ENCODE peak calls at places on chromosomes 16 and 17, in six cellular contexts. One of them, this sample, is unnamed.

GRCh38 chr17:65231662-65232335 is 94.6 kb downstream of the RGS9 start:
- DNase-seq in right cardiac atrium: no peak
- DNase-seq in hypothalamus: no peak
- DNase-seq in NCI-H1048: no peak
- DNase-seq in head of caudate nucleus: peak
- DNase-seq in T follicular helper cell: no peak
- DNase-seq in this sample: no peak

GRCh38 chr17:18187226-18187625 is 3.6 kb downstream of the ALKBH5 start:
- DNase-seq in right cardiac atrium: no peak
- DNase-seq in hypothalamus: no peak
- DNase-seq in NCI-H1048: no peak
- DNase-seq in head of caudate nucleus: no peak
- DNase-seq in T follicular helper cell: no peak
- DNase-seq in this sample: no peak

GRCh38 chr16:78729687-78730086 is 630.2 kb downstream of the WWOX start:
- DNase-seq in right cardiac atrium: no peak
- DNase-seq in hypothalamus: no peak
- DNase-seq in NCI-H1048: no peak
- DNase-seq in head of caudate nucleus: no peak
- DNase-seq in T follicular helper cell: no peak
- DNase-seq in this sample: no peak

GRCh38 chr16:29743827-29744531 is 1.8 kb downstream of the C16orf54 start:
- DNase-seq in right cardiac atrium: no peak
- DNase-seq in hypothalamus: no peak
- DNase-seq in NCI-H1048: no peak
- DNase-seq in head of caudate nucleus: no peak
- DNase-seq in T follicular helper cell: no peak
- DNase-seq in this sample: no peak

GRCh38 chr16:53960954-53961616 is 257.1 kb downstream of the FTO start:
- DNase-seq in right cardiac atrium: no peak
- DNase-seq in hypothalamus: no peak
- DNase-seq in NCI-H1048: no peak
- DNase-seq in head of caudate nucleus: no peak
- DNase-seq in T follicular helper cell: no peak
- DNase-seq in this sample: no peak

GRCh38 chr16:25575363-25575762 is 116.4 kb upstream of the HS3ST4 start:
- DNase-seq in right cardiac atrium: no peak
- DNase-seq in hypothalamus: no peak
- DNase-seq in NCI-H1048: no peak
- DNase-seq in head of caudate nucleus: no peak
- DNase-seq in T follicular helper cell: no peak
- DNase-seq in this sample: no peak

GRCh38 chr17:4514206-4514605 is 15.5 kb downstream of the SPNS2 start:
- DNase-seq in right cardiac atrium: no peak
- DNase-seq in hypothalamus: no peak
- DNase-seq in NCI-H1048: no peak
- DNase-seq in head of caudate nucleus: no peak
- DNase-seq in T follicular helper cell: no peak
- DNase-seq in this sample: no peak

GRCh38 chr17:13952252-13952721 is 117.0 kb upstream of the COX10 start:
- DNase-seq in right cardiac atrium: no peak
- DNase-seq in hypothalamus: no peak
- DNase-seq in NCI-H1048: no peak
- DNase-seq in head of caudate nucleus: no peak
- DNase-seq in T follicular helper cell: no peak
- DNase-seq in this sample: no peak

GRCh38 chr16:61580579-61580978 is 455.7 kb downstream of the CDH8 start:
- DNase-seq in right cardiac atrium: peak
- DNase-seq in hypothalamus: no peak
- DNase-seq in NCI-H1048: no peak
- DNase-seq in head of caudate nucleus: no peak
- DNase-seq in T follicular helper cell: no peak
- DNase-seq in this sample: no peak

GRCh38 chr17:27956601-27957445 is 63.7 kb upstream of the LYRM9 start:
- DNase-seq in right cardiac atrium: no peak
- DNase-seq in hypothalamus: no peak
- DNase-seq in NCI-H1048: no peak
- DNase-seq in head of caudate nucleus: no peak
- DNase-seq in T follicular helper cell: no peak
- DNase-seq in this sample: no peak

GRCh38 chr17:40443988-40444899 is 994 bp downstream of the IGFBP4 start:
- DNase-seq in right cardiac atrium: peak
- DNase-seq in hypothalamus: no peak
- DNase-seq in NCI-H1048: no peak
- DNase-seq in head of caudate nucleus: no peak
- DNase-seq in T follicular helper cell: no peak
- DNase-seq in this sample: peak

GRCh38 chr16:78494674-78495073 is 395.2 kb downstream of the WWOX start:
- DNase-seq in right cardiac atrium: no peak
- DNase-seq in hypothalamus: no peak
- DNase-seq in NCI-H1048: no peak
- DNase-seq in head of caudate nucleus: no peak
- DNase-seq in T follicular helper cell: no peak
- DNase-seq in this sample: no peak

GRCh38 chr17:56125830-56126819 is 27.1 kb upstream of the ANKFN1 start:
- DNase-seq in right cardiac atrium: no peak
- DNase-seq in hypothalamus: no peak
- DNase-seq in NCI-H1048: no peak
- DNase-seq in head of caudate nucleus: no peak
- DNase-seq in T follicular helper cell: no peak
- DNase-seq in this sample: no peak

GRCh38 chr17:13194887-13195286 is 177.1 kb upstream of the ELAC2 start:
- DNase-seq in right cardiac atrium: no peak
- DNase-seq in hypothalamus: no peak
- DNase-seq in NCI-H1048: no peak
- DNase-seq in head of caudate nucleus: no peak
- DNase-seq in T follicular helper cell: no peak
- DNase-seq in this sample: no peak

GRCh38 chr16:27252206-27252585 is 16.4 kb downstream of the NSMCE1 start:
- DNase-seq in right cardiac atrium: no peak
- DNase-seq in hypothalamus: no peak
- DNase-seq in NCI-H1048: no peak
- DNase-seq in head of caudate nucleus: no peak
- DNase-seq in T follicular helper cell: no peak
- DNase-seq in this sample: no peak

GRCh38 chr16:85683363-85683762 is 5.4 kb downstream of the GINS2 start:
- DNase-seq in right cardiac atrium: no peak
- DNase-seq in hypothalamus: no peak
- DNase-seq in NCI-H1048: no peak
- DNase-seq in head of caudate nucleus: no peak
- DNase-seq in T follicular helper cell: no peak
- DNase-seq in this sample: no peak

GRCh38 chr17:48077555-48077954 is 23.7 kb downstream of the CBX1 start:
- DNase-seq in right cardiac atrium: no peak
- DNase-seq in hypothalamus: no peak
- DNase-seq in NCI-H1048: no peak
- DNase-seq in head of caudate nucleus: no peak
- DNase-seq in T follicular helper cell: no peak
- DNase-seq in this sample: no peak

GRCh38 chr16:84827131-84827574 is 7.4 kb downstream of the CRISPLD2 start:
- DNase-seq in right cardiac atrium: peak
- DNase-seq in hypothalamus: no peak
- DNase-seq in NCI-H1048: no peak
- DNase-seq in head of caudate nucleus: no peak
- DNase-seq in T follicular helper cell: no peak
- DNase-seq in this sample: no peak

GRCh38 chr17:48051278-48051677 is 3.1 kb downstream of the NFE2L1 start:
- DNase-seq in right cardiac atrium: peak
- DNase-seq in hypothalamus: no peak
- DNase-seq in NCI-H1048: no peak
- DNase-seq in head of caudate nucleus: no peak
- DNase-seq in T follicular helper cell: no peak
- DNase-seq in this sample: no peak